ENCODE peak calls at places on chromosome 21, in five cellular contexts. K is SJSA1, J is mesendoderm, A is SK-N-SH, F is brain microvascular endothelial cell. M is an unnamed sample.
A peak's percentile ranks its signal among the peaks of the same experiment; 100 is the strongest.

GRCh38 chr21:26761174-26761915 is 83.9 kb downstream of the ADAMTS1 start:
- DNase-seq in J (peak; percentile 23), K (no peak), A (no peak), F (no peak), M (no peak)

GRCh38 chr21:28473530-28474225 is 519.0 kb downstream of the LTN1 start:
- DNase-seq in F (no peak), A (no peak), J (no peak), K (no peak), M (no peak)

GRCh38 chr21:26966978-26967913 is at the start of gene ADAMTS5:
- DNase-seq in J (peak; percentile 90), F (peak; percentile 58), K (peak; percentile 82), A (peak; percentile 80), M (peak; percentile 86)

GRCh38 chr21:31781737-31782136 is 49.8 kb upstream of the SCAF4 start:
- DNase-seq in J (no peak), A (no peak), K (no peak), F (peak; percentile 27), M (peak; percentile 84)

GRCh38 chr21:42062543-42063022 is 8.5 kb upstream of the UMODL1 start:
- DNase-seq in A (no peak), F (no peak), K (no peak), J (no peak), M (no peak)

GRCh38 chr21:41604583-41605041 is 96.7 kb upstream of the TMPRSS2 start:
- DNase-seq in A (no peak), K (no peak), F (no peak), J (peak; percentile 64), M (no peak)

GRCh38 chr21:35034203-35034926 is 14.7 kb downstream of the RUNX1 start:
- DNase-seq in K (no peak), J (no peak), A (no peak), F (no peak), M (no peak)

GRCh38 chr21:32732544-32732943 is 4.7 kb upstream of the SYNJ1 start:
- DNase-seq in A (no peak), J (peak; percentile 32), K (no peak), F (no peak), M (no peak)

GRCh38 chr21:32889596-32889995 is 118.0 kb upstream of the PAXBP1 start:
- DNase-seq in F (no peak), J (no peak), A (no peak), K (no peak), M (no peak)

GRCh38 chr21:35352066-35352770 is 303.1 kb upstream of the RUNX1 start:
- DNase-seq in J (no peak), A (no peak), F (peak; percentile 55), K (no peak), M (no peak)

GRCh38 chr21:15872236-15872635 is 142.5 kb downstream of the USP25 start:
- DNase-seq in F (no peak), J (no peak), K (no peak), A (no peak), M (no peak)

GRCh38 chr21:15868940-15869339 is 139.2 kb downstream of the USP25 start:
- DNase-seq in J (no peak), F (no peak), A (no peak), K (no peak), M (no peak)

GRCh38 chr21:15874610-15875009 is 144.8 kb downstream of the USP25 start:
- DNase-seq in J (no peak), A (no peak), F (no peak), K (no peak), M (no peak)

GRCh38 chr21:15875286-15875685 is 145.5 kb downstream of the USP25 start:
- DNase-seq in J (no peak), K (no peak), F (no peak), A (no peak), M (no peak)

DNA sequence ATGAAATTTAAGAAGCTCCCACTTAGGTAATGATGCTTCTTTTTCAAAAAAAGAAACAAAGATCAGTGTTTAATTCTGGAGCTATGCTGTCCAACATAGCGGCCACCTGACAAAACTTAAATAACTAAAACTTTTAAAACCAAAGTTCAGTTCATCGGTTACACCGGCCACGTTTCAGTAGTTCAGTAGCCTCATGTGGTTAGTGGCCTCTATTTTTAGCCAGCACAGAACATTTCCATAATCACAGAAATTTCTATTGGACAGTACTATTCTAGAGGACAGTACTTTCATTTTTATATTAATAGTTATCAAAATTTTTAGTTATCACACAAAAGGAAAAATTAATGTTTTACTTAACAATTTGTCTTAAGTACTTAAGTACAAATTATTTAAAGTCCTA is 141.0 kb downstream of the USP25 start:
- DNase-seq in F (no peak), A (no peak), K (no peak), J (no peak), M (no peak)
- H3K36me3 ChIP-seq in F (peaks cover 7% of the 10 kb centered on the region), A (peaks cover 40% of the 10 kb centered on the region), K (peaks cover 30% of the 10 kb centered on the region), J (no peaks in the 10 kb centered on the region), M (peaks cover 51% of the 10 kb centered on the region)

GRCh38 chr21:45412491-45412890 is 7.5 kb downstream of the COL18A1 start:
- DNase-seq in F (no peak), A (no peak), J (no peak), K (no peak), M (no peak)
- H3K27me3 ChIP-seq in F (no peaks in the 10 kb centered on the region), A (no peaks in the 10 kb centered on the region), J (no peaks in the 10 kb centered on the region), K (no peaks in the 10 kb centered on the region), M (no peaks in the 10 kb centered on the region)

DNA sequence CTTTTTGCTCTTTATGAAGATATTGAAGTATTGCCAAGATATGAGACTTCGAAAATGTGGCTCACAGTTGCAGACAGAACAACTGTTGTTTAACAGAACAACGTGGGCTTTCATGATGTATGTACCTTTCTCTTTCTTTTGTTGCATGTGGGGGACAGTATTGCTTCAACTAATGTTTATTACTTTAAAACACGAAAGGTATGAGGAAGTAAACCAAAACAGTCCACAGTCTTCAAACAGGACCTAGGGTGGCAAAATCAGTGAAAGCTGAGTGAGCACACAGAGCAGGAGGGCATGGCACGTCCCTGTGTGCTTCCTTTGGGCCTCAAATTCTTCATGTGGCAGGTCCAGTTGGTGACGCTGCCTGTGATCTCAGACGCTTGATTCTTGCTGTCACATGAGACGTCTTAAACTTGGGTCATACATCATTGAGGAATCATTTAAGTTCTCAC is 7.8 kb upstream of the CHAF1B start:
- DNase-seq in F (no peak), A (no peak), J (no peak), K (no peak), M (no peak)
- H3K36me3 ChIP-seq in F (peaks cover 26% of the 10 kb centered on the region), A (peaks cover 52% of the 10 kb centered on the region), J (peaks cover 6% of the 10 kb centered on the region), K (peaks cover 55% of the 10 kb centered on the region), M (peaks cover 20% of the 10 kb centered on the region)

DNA sequence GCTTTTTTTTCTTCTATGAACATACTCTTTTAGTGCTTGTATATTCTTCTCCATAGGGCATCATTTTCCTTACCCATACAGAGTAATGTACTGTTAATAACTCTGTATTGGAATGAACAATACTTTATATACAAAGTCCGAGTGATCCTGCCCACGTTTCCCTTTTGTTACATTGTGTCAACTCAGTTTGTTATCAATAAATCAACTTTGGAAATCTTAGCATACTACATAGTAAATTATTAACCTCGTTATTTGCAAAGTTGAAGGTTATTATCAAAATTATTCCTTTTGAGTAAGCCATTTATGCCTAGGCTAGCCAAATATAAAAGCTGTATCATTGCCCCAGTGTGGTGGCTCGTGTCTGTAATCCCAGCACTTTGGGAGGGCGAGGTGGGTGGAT is 937.4 kb upstream of the TMPRSS15 start:
- DNase-seq in K (no peak), J (no peak), F (no peak), A (no peak), M (no peak)
- H3K27me3 ChIP-seq in K (no peaks in the 10 kb centered on the region), J (no peaks in the 10 kb centered on the region), F (no peaks in the 10 kb centered on the region), A (no peaks in the 10 kb centered on the region), M (no peaks in the 10 kb centered on the region)

GRCh38 chr21:45615145-45615711 is 28.3 kb upstream of the PCBP3 start:
- DNase-seq in A (peak; percentile 72), F (peak; percentile 63), K (no peak), J (no peak), M (no peak)
- H3K36me3 ChIP-seq in A (no peaks in the 10 kb centered on the region), F (no peaks in the 10 kb centered on the region), K (no peaks in the 10 kb centered on the region), J (no peaks in the 10 kb centered on the region), M (no peaks in the 10 kb centered on the region)

GRCh38 chr21:36690637-36691538 is 8.0 kb upstream of the SIM2 start:
- DNase-seq in F (no peak), J (no peak), A (no peak), K (no peak), M (peak; percentile 32)
- H3K27me3 ChIP-seq in F (peaks cover 73% of the 10 kb centered on the region), J (peaks cover 51% of the 10 kb centered on the region), A (peaks cover 87% of the 10 kb centered on the region), K (peaks cover 55% of the 10 kb centered on the region), M (no peaks in the 10 kb centered on the region)

DNA sequence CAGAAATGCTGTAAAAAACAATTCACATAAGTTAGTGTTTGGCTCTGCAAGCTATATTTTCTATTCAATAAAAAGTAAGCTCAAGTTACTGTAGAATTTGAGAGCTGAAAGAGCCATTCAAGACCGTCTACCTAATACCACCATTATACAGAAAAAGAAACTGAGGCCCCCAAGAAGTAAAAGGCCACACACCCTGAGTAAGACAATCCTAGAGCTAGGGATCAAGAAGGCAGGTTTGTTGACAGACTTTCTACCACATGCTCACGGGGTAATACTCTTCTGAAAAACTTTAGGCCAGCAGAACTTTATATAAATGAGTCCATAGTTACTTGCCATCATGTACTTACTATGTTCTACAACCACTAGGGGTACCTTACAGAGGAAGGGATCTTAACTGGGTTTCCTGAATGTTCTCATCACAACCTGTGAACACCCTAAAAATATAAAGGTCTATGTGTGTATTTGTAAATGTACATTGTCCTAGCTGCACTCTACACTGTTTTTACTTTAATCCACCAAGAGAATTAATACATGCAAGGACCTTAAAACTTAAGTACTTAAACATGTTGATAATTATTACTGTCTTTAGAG is 2.7 kb downstream of the PSMG1 start:
- DNase-seq in J (no peak), K (no peak), A (no peak), F (no peak), M (no peak)
- H3K36me3 ChIP-seq in J (no peaks in the 10 kb centered on the region), K (peaks cover 50% of the 10 kb centered on the region), A (peaks cover 28% of the 10 kb centered on the region), F (peaks cover 7% of the 10 kb centered on the region), M (peaks cover 57% of the 10 kb centered on the region)

DNA sequence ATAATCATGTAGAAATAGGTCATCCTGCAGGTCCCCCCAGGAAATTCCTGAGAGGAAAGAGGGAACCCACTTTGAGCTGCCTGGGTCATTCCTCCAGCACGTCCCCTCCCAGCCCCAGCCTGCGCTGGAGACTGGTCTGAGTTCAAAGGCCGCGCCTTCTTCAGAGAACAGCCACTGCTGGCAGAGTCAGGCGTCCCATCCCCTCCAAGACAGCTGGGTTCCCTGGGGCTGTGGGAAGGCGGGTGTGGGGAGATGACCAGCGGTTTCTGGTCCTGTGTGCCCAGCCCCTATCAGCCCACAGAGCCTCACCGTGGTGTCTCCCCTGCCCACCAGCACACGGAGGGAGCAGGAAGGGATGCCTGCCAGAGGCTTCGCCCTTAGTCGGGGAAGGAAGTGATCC is 18.0 kb upstream of the TRAPPC10 start:
- DNase-seq in K (no peak), A (no peak), J (no peak), F (no peak), M (no peak)
- H3K27me3 ChIP-seq in K (no peaks in the 10 kb centered on the region), A (no peaks in the 10 kb centered on the region), J (no peaks in the 10 kb centered on the region), F (no peaks in the 10 kb centered on the region), M (no peaks in the 10 kb centered on the region)